ENCODE peak calls at places on chromosomes 13 and 19, in six cellular contexts. E is choroid plexus epithelial cell, G is hepatocyte, L is cardiac fibroblast, D is bronchial epithelial cell, N is left lung. O is an unnamed sample.

GRCh38 chr19:6058411-6059201 is 51.7 kb downstream of the RFX2 start:
- DNase-seq in E (no peak), G (no peak), L (no peak), D (no peak), N (no peak), O (peak)

GRCh38 chr19:44202470-44202869 is 9.9 kb upstream of the ZNF227 start:
- DNase-seq in E (peak), G (no peak), L (peak), D (peak), N (no peak), O (no peak)

GRCh38 chr19:29705706-29706105 is 9.4 kb downstream of the C19orf12 start:
- DNase-seq in E (no peak), G (no peak), L (no peak), D (no peak), N (no peak), O (no peak)

GRCh38 chr19:52336976-52337375 is 933 bp downstream of the ZNF610 start:
- DNase-seq in E (peak), G (peak), L (peak), D (no peak), N (no peak), O (no peak)

GRCh38 chr19:17236831-17237543 is 8.7 kb downstream of the NR2F6 start:
- DNase-seq in E (no peak), G (no peak), L (no peak), D (no peak), N (no peak), O (no peak)

GRCh38 chr13:93146584-93147292 is 79.9 kb upstream of the GPC6 start:
- DNase-seq in E (peak), G (peak), L (peak), D (peak), N (no peak), O (no peak)

GRCh38 chr13:60873116-60873515 is 476.1 kb downstream of the TDRD3 start:
- DNase-seq in E (no peak), G (no peak), L (no peak), D (no peak), N (no peak), O (no peak)

GRCh38 chr13:51330741-51331140 is 8.8 kb upstream of the SERPINE3 start:
- DNase-seq in E (no peak), G (no peak), L (peak), D (no peak), N (no peak), O (peak)

GRCh38 chr19:47239152-47239551 is 8.2 kb upstream of the BBC3 start:
- DNase-seq in E (peak), G (no peak), L (peak), D (no peak), N (no peak), O (no peak)

GRCh38 chr19:35560677-35561076 is 2.8 kb downstream of the ATP4A start:
- DNase-seq in E (no peak), G (peak), L (no peak), D (no peak), N (no peak), O (no peak)

GRCh38 chr19:10858204-10858828 is 10.1 kb downstream of the C19orf38 start:
- DNase-seq in E (peak), G (no peak), L (peak), D (no peak), N (no peak), O (no peak)

GRCh38 chr19:45079063-45079910 is at the start of gene GEMIN7:
- DNase-seq in E (peak), G (peak), L (peak), D (peak), N (peak), O (peak)

GRCh38 chr19:772730-773436 is 22.0 kb downstream of the MISP start:
- DNase-seq in E (no peak), G (peak), L (no peak), D (no peak), N (no peak), O (no peak)

GRCh38 chr19:18414504-18415176 is 4.6 kb upstream of the SSBP4 start:
- DNase-seq in E (peak), G (no peak), L (peak), D (no peak), N (peak), O (no peak)

GRCh38 chr19:53467138-53467502 is 413 bp upstream of the ZNF813 start:
- DNase-seq in E (no peak), G (peak), L (no peak), D (no peak), N (peak), O (no peak)

GRCh38 chr19:9834726-9835506 is at the start of gene PIN1:
- DNase-seq in E (peak), G (peak), L (peak), D (peak), N (peak), O (peak)

GRCh38 chr13:80924596-80924995 is 583.7 kb upstream of the SPRY2 start:
- DNase-seq in E (peak), G (no peak), L (peak), D (peak), N (no peak), O (no peak)

GRCh38 chr13:93624371-93624777 is 397.8 kb downstream of the GPC6 start:
- DNase-seq in E (peak), G (no peak), L (no peak), D (no peak), N (no peak), O (no peak)

GRCh38 chr13:94233831-94234230 is 245.7 kb downstream of the DCT start:
- DNase-seq in E (peak), G (no peak), L (no peak), D (no peak), N (no peak), O (no peak)

GRCh38 chr19:53877361-53877766 is 4.6 kb upstream of the PRKCG start:
- DNase-seq in E (no peak), G (no peak), L (peak), D (no peak), N (no peak), O (no peak)

GRCh38 chr19:3678188-3678587 is 22.1 kb downstream of the PIP5K1C start:
- DNase-seq in E (no peak), G (no peak), L (no peak), D (no peak), N (no peak), O (no peak)

GRCh38 chr19:53595510-53595867 is 36.3 kb upstream of the DPRX start:
- DNase-seq in E (no peak), G (no peak), L (no peak), D (no peak), N (no peak), O (no peak)

DNA sequence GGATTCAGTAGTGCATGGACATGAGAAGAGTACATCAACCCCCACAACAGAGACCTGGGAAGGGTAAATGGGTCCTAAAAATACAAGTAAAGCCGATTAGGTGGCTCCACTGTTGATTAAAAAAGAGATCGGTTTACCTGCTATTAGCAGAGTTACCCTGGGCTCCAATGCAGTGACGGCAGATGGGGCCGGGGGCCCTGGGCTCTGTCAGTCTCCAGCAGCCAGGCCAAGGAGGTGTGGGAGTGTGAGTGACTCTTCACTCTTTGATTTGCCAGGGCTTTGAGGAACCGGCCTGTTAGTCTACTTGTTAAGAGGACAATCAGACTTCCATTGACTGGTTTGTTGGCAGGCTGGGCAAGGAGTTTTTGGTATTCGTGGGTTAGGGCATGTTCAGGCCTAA is 1368.7 kb downstream of the UQCRFS1 start:
- DNase-seq in E (no peak), G (no peak), L (no peak), D (no peak), N (no peak), O (no peak)
- TF ChIP-seq CTCF in E (no peak), G (no peak), L (no peak), D (no peak), N (no peak), O (no peak)

DNA sequence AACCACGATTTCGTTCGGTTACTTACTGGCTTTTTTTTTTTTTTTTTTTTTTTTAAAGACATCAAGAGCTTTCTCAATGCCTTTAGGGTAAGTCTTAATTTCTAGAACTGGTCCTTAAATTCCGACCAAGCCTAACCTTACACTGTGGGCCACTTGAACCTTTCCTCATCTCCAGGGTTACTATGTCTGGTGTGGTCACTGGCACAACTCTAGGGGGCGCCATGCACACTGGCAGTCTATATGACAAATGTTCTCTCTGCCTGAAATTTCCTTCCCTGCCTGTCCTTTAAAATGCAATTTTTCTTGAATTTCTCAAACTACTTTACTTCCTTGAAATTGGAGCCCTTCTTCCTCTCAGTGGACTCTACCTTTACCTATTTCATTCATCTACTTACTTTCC is 227.4 kb downstream of the KLF5 start:
- DNase-seq in E (no peak), G (no peak), L (no peak), D (no peak), N (no peak), O (no peak)
- TF ChIP-seq CTCF in E (no peak), G (no peak), L (no peak), D (peak), N (no peak), O (no peak)

GRCh38 chr13:110699148-110700145 is 6.5 kb downstream of the CARS2 start:
- DNase-seq in E (no peak), G (no peak), L (no peak), D (no peak), N (no peak), O (no peak)
- TF ChIP-seq CTCF in E (no peak), G (no peak), L (no peak), D (no peak), N (no peak), O (no peak)

DNA sequence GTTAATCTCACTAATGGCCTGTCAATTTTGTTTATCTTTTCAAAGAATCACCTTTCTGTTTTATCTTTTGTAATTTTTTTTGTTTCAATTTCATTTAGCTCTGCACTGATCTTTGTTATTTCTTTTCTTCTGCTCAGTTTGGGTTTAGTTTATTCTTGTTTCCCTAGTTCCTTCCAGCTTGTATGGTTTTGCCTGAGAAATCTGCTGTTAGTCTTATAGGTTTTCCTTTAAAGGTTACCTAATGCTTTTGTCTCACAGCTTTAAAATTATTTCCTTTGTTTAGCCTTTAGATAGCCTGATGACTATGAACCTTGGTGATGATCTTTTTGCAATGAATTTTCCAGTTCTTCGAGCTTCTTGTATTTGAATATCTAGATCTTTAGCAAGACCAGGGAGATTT is 1869.8 kb upstream of the PCDH20 start:
- DNase-seq in E (no peak), G (no peak), L (no peak), D (no peak), N (no peak), O (no peak)
- TF ChIP-seq CTCF in E (no peak), G (no peak), L (no peak), D (no peak), N (no peak), O (no peak)

DNA sequence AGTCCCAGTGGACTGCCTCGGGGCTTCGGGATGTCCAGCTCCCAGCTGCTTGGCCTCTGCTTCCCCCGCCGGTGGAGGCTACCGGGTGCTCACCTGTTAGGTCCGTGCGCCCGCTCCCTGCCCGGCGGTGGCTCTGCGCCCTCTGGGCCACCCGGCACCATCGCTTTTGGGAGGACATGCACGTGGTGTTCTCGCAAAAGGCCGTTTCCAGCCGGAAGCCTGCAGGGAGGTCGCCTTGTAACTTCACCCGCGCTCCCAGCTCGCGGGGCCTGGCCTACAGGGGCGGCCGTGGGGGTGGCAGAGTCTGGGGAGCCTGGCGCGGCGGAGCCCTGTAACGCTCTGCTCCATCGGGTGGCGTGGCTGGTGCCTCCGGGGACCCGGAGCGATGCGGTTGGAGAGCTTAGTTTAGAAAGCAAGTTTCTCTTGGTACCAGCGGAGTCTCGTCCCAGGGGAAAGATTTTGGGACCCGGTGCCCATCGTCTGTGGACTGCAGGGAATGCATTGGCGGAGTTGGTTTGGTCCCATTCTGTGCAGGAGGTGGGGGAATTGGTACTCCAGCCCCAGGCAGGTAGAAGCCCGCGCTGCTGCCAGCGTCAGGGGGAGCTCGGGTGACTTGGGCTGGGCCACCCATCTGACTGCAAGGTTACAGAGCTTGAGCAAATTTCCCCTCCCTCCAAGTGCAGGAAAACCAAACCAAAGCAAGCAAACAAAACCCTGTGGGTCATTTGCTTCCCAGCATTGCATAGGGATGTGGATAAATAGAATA is 673 bp downstream of the SPATA13 start:
- DNase-seq in E (no peak), G (peak), L (no peak), D (no peak), N (peak), O (no peak)
- TF ChIP-seq CTCF in E (no peak), G (no peak), L (no peak), D (no peak), N (no peak), O (no peak)